ENCODE peak calls at places on chromosomes 4 and X, in seven cellular contexts. L is dorsolateral prefrontal cortex; I is OCI-LY7; O is CD4-positive, alpha-beta T cell; K is transverse colon; W is brain microvascular endothelial cell; Y is foreskin keratinocyte. G is an unnamed sample.

GRCh38 chr4:8728536-8729407 is 136.2 kb downstream of the CPZ start:
- DNase-seq in Y (no peak), L (no peak), I (no peak), O (no peak), K (peak; percentile 3), W (no peak), G (no peak)

GRCh38 chr4:98658287-98659105 is at the start of gene TSPAN5:
- DNase-seq in I (peak; percentile 3), K (peak; percentile 82), L (peak; percentile 85), O (peak; percentile 85), W (no peak), Y (peak; percentile 49), G (peak; percentile 83)

GRCh38 chrX:15721911-15722310 is 16.2 kb upstream of the CA5B start:
- DNase-seq in W (no peak), L (no peak), K (no peak), Y (no peak), I (no peak), O (no peak), G (no peak)

GRCh38 chr4:41256740-41257256 is at the start of gene UCHL1:
- DNase-seq in L (peak; percentile 93), Y (no peak), O (no peak), I (peak; percentile 96), W (peak; percentile 93), K (peak; percentile 24), G (peak; percentile 35)

GRCh38 chrX:53445977-53446376 is 11.8 kb upstream of the HSD17B10 start:
- DNase-seq in K (peak; percentile 43), Y (peak; percentile 28), O (peak; percentile 34), W (peak; percentile 38), L (peak; percentile 18), I (no peak), G (peak; percentile 69)

GRCh38 chr4:56799291-56799823 is 22.1 kb downstream of the SPINK2 start:
- DNase-seq in Y (no peak), W (no peak), K (no peak), O (no peak), L (no peak), I (no peak), G (no peak)

GRCh38 chr4:185780472-185780871 is 31.5 kb downstream of the SORBS2 start:
- DNase-seq in Y (no peak), O (no peak), I (no peak), L (no peak), W (no peak), K (no peak), G (no peak)

GRCh38 chr4:152981842-152982241 is 45.7 kb downstream of the FHDC1 start:
- DNase-seq in O (no peak), Y (no peak), L (no peak), W (no peak), K (no peak), I (no peak), G (no peak)

GRCh38 chr4:11428161-11428700 is 463 bp downstream of the HS3ST1 start:
- DNase-seq in W (no peak), O (no peak), I (no peak), L (peak; percentile 50), K (no peak), Y (no peak), G (peak; percentile 3)

GRCh38 chrX:121160987-121161386 is 113.6 kb downstream of the GLUD2 start:
- DNase-seq in L (no peak), O (no peak), Y (no peak), I (no peak), W (no peak), K (no peak), G (no peak)

GRCh38 chrX:41875142-41875541 is 48.2 kb downstream of the CASK start:
- DNase-seq in K (no peak), W (no peak), I (no peak), Y (no peak), L (no peak), O (no peak), G (no peak)

GRCh38 chrX:117096528-117096927 is 633.8 kb upstream of the CT83 start:
- DNase-seq in W (no peak), K (no peak), Y (no peak), I (no peak), O (no peak), L (no peak), G (no peak)

GRCh38 chr4:102042843-102043802 is 252.6 kb downstream of the BANK1 start:
- DNase-seq in Y (no peak), O (no peak), L (no peak), K (no peak), W (no peak), I (no peak), G (no peak)

GRCh38 chr4:125710766-125711165 is 396.0 kb downstream of the FAT4 start:
- DNase-seq in O (no peak), K (no peak), Y (no peak), I (no peak), W (no peak), L (no peak), G (no peak)

GRCh38 chr4:143421609-143422008 is 84.9 kb downstream of the GAB1 start:
- DNase-seq in O (no peak), Y (no peak), I (no peak), K (no peak), W (no peak), L (no peak), G (no peak)

GRCh38 chr4:155592568-155593343 is 73.9 kb upstream of the GUCY1A1 start:
- DNase-seq in L (no peak), Y (no peak), K (no peak), O (no peak), I (no peak), W (no peak), G (no peak)

GRCh38 chr4:34183916-34184315 is 2060.4 kb downstream of the ARAP2 start:
- DNase-seq in W (no peak), I (no peak), L (no peak), K (no peak), O (no peak), Y (peak; percentile 65), G (no peak)

GRCh38 chr4:10753326-10753725 is 68.8 kb upstream of the CLNK start:
- DNase-seq in W (no peak), K (no peak), O (no peak), L (no peak), Y (no peak), I (no peak), G (no peak)

GRCh38 chrX:144586756-144587155 is 660.5 kb upstream of the SPANXN1 start:
- DNase-seq in Y (peak; percentile 12), K (no peak), W (no peak), I (no peak), L (no peak), O (no peak), G (no peak)

GRCh38 chrX:43481601-43482000 is 174.5 kb upstream of the MAOA start:
- DNase-seq in Y (no peak), O (no peak), L (no peak), I (no peak), K (no peak), W (no peak), G (no peak)

DNA sequence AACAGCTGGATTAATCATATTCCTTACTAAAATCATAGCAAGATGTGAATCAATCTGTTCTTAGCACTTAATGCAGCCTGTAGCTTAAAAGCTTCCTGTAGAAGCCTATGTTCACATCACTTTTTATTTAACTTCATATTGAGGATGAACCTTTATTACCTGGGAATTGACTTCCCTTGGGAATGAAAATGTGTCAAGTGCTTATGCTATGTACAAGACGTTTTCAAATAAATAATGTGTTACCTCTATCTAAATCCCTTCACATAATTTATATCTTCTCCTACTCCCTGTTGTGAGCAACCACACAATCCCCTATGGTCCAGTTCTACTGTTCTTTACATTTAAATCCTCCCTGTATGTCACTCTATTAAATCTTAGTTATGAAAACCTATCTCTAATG is 633.1 kb downstream of the FSTL5 start:
- DNase-seq in L (no peak), Y (no peak), K (no peak), O (no peak), I (no peak), W (no peak), G (no peak)
- TF ChIP-seq CTCF in L (no peak), Y (no peak), K (no peak), O (no peak), I (no peak), W (no peak), G (no peak)

DNA sequence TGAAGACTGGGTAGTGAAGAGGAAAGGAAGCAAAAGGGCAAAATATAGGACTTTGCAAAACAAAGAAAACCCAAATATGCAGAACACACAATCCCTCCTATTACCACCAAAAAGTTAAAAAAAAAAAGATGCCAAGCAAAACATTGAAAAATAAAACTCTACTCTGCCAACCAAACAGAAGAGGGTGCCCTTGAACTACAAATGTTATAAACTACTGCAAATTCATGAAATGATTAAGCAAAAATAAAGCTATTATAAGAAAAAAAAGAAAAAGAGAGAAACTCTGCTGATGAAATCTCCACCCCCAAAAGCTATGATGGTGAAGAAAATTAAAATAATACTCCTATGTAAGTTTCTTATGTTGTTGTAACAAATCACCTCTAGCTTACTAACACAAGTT is 168.5 kb upstream of the STK26 start:
- DNase-seq in W (no peak), L (no peak), O (no peak), I (no peak), K (no peak), Y (no peak), G (no peak)
- TF ChIP-seq CTCF in W (no peak), L (peak; percentile 13), O (peak; percentile 55), I (peak; percentile 55), K (no peak), Y (peak; percentile 50), G (peak; percentile 22)

GRCh38 chrX:132594129-132594528 is 105.3 kb upstream of the MBNL3 start:
- DNase-seq in L (no peak), I (no peak), Y (peak; percentile 74), O (no peak), W (no peak), K (no peak), G (no peak)

GRCh38 chrX:132590350-132591026 is 101.7 kb upstream of the MBNL3 start:
- DNase-seq in O (no peak), I (no peak), K (no peak), L (no peak), W (no peak), Y (no peak), G (no peak)

GRCh38 chrX:132591719-132592275 is 103.0 kb upstream of the MBNL3 start:
- DNase-seq in Y (no peak), O (no peak), L (no peak), W (no peak), K (no peak), I (no peak), G (no peak)

GRCh38 chrX:132592880-132593279 is 104.0 kb upstream of the MBNL3 start:
- DNase-seq in Y (no peak), O (no peak), K (no peak), I (peak; percentile 22), L (no peak), W (peak; percentile 1), G (peak; percentile 8)
- TF ChIP-seq CTCF in Y (peak; percentile 26), O (no peak), K (peak; percentile 30), I (peak; percentile 63), L (peak; percentile 49), W (peak; percentile 64), G (no peak)

GRCh38 chr4:83660578-83660977 is 124.7 kb downstream of the GPAT3 start:
- DNase-seq in L (no peak), O (no peak), Y (no peak), W (no peak), K (no peak), I (peak; percentile 52), G (no peak)

GRCh38 chr4:83664071-83664470 is 128.2 kb downstream of the GPAT3 start:
- DNase-seq in W (no peak), K (no peak), I (no peak), Y (no peak), O (no peak), L (no peak), G (no peak)

GRCh38 chr4:83662204-83662603 is 126.3 kb downstream of the GPAT3 start:
- DNase-seq in K (no peak), W (no peak), Y (no peak), O (no peak), L (no peak), I (no peak), G (no peak)

GRCh38 chr4:83661359-83661758 is 125.5 kb downstream of the GPAT3 start:
- DNase-seq in K (no peak), Y (no peak), I (no peak), L (no peak), O (no peak), W (no peak), G (no peak)

GRCh38 chr4:83664741-83665140 is 128.8 kb downstream of the GPAT3 start:
- DNase-seq in Y (no peak), K (no peak), W (no peak), L (no peak), I (no peak), O (no peak), G (no peak)
- TF ChIP-seq CTCF in Y (no peak), K (no peak), W (no peak), L (no peak), I (no peak), O (no peak), G (no peak)

G was measured in activated CD8-positive, alpha-beta T cell treated with anti-CD3 and anti-CD28 coated beads for 36 hours.